ENCODE peak calls at places on chromosomes 2 and 18, in four cellular contexts. One of them, this sample, is unnamed.

GRCh38 chr18:49249523-49249922 is 210.9 kb downstream of the DYM start:
- DNase-seq in GM12878: no peak
- DNase-seq in HepG2: no peak
- DNase-seq in K562: no peak
- DNase-seq in this sample: no peak

GRCh38 chr18:74234326-74235171 is 57.2 kb downstream of the CYB5A start:
- DNase-seq in GM12878: no peak
- DNase-seq in K562: peak; percentile 18
- DNase-seq in HepG2: peak; percentile 98
- DNase-seq in this sample: no peak

GRCh38 chr2:5703166-5703565 is 11.0 kb downstream of the SOX11 start:
- DNase-seq in HepG2: no peak
- DNase-seq in K562: no peak
- DNase-seq in GM12878: no peak
- DNase-seq in this sample: no peak

GRCh38 chr2:183866666-183867065 is 731.7 kb upstream of the ZNF804A start:
- DNase-seq in K562: no peak
- DNase-seq in GM12878: no peak
- DNase-seq in HepG2: no peak
- DNase-seq in this sample: no peak

GRCh38 chr2:70374616-70375015 is 72.7 kb upstream of the FAM136A start:
- DNase-seq in K562: no peak
- DNase-seq in HepG2: no peak
- DNase-seq in GM12878: no peak
- DNase-seq in this sample: no peak

GRCh38 chr2:80256396-80257167 is 48.0 kb downstream of the LRRTM1 start:
- DNase-seq in GM12878: no peak
- DNase-seq in HepG2: peak; percentile 21
- DNase-seq in K562: peak; percentile 59
- DNase-seq in this sample: no peak

GRCh38 chr18:23528580-23529472 is 25.5 kb downstream of the RMC1 start:
- DNase-seq in GM12878: no peak
- DNase-seq in HepG2: no peak
- DNase-seq in K562: peak; percentile 96
- DNase-seq in this sample: no peak

GRCh38 chr18:36158261-36158867 is 28.7 kb downstream of the ELP2 start:
- DNase-seq in HepG2: no peak
- DNase-seq in GM12878: no peak
- DNase-seq in K562: no peak
- DNase-seq in this sample: no peak

GRCh38 chr2:10777111-10777841 is 35.3 kb downstream of the PDIA6 start:
- DNase-seq in K562: no peak
- DNase-seq in HepG2: no peak
- DNase-seq in GM12878: no peak
- DNase-seq in this sample: no peak
- TF ChIP-seq ATF3 in K562: no peak
- TF ChIP-seq ATF3 in HepG2: no peak
- TF ChIP-seq ATF3 in GM12878: no peak
- TF ChIP-seq ATF3 in this sample: no peak

GRCh38 chr18:21823848-21824247 is 83.3 kb downstream of the MIB1 start:
- DNase-seq in HepG2: no peak
- DNase-seq in GM12878: no peak
- DNase-seq in K562: no peak
- DNase-seq in this sample: no peak
- TF ChIP-seq CEBPB in HepG2: no peak
- TF ChIP-seq CEBPB in GM12878: no peak
- TF ChIP-seq CEBPB in K562: no peak
- TF ChIP-seq CEBPB in this sample: no peak

GRCh38 chr2:127047716-127048617 is 59.0 kb downstream of the BIN1 start:
- DNase-seq in K562: no peak
- DNase-seq in HepG2: no peak
- DNase-seq in GM12878: no peak
- DNase-seq in this sample: no peak

GRCh38 chr2:127049927-127050802 is 56.8 kb downstream of the BIN1 start:
- DNase-seq in HepG2: peak; percentile 24
- DNase-seq in GM12878: no peak
- DNase-seq in K562: peak; percentile 64
- DNase-seq in this sample: no peak

GRCh38 chr2:127050803-127051115 is 56.2 kb downstream of the BIN1 start:
- DNase-seq in GM12878: no peak
- DNase-seq in K562: no peak
- DNase-seq in HepG2: no peak
- DNase-seq in this sample: no peak

GRCh38 chr2:127048618-127048935 is 58.4 kb downstream of the BIN1 start:
- DNase-seq in GM12878: no peak
- DNase-seq in HepG2: no peak
- DNase-seq in K562: no peak
- DNase-seq in this sample: no peak

GRCh38 chr2:127048969-127049897 is 57.7 kb downstream of the BIN1 start:
- DNase-seq in HepG2: no peak
- DNase-seq in K562: no peak
- DNase-seq in GM12878: no peak
- DNase-seq in this sample: no peak
- TF ChIP-seq ZBTB33 in HepG2: no peak
- TF ChIP-seq ZBTB33 in K562: no peak
- TF ChIP-seq ZBTB33 in GM12878: no peak
- TF ChIP-seq ZBTB33 in this sample: no peak

GRCh38 chr2:45119038-45119437 is 109.8 kb upstream of the SIX2 start:
- DNase-seq in K562: no peak
- DNase-seq in GM12878: no peak
- DNase-seq in HepG2: peak; percentile 67
- DNase-seq in this sample: no peak
- TF ChIP-seq ATF3 in K562: no peak
- TF ChIP-seq ATF3 in GM12878: no peak
- TF ChIP-seq ATF3 in HepG2: peak; percentile 83
- TF ChIP-seq ATF3 in this sample: no peak